ENCODE peak calls at places on chromosomes 2 and 18, in six cellular contexts. G, W, E, J, D and L are unnamed samples.
A peak's percentile ranks its signal among the peaks of the same experiment; 100 is the strongest.

GRCh38 chr2:189115126-189115525 is 64.4 kb downstream of the COL5A2 start:
- DNase-seq in G (no peak), W (no peak), E (no peak), J (no peak), D (peak; percentile 38), L (peak; percentile 57)

GRCh38 chr18:38256366-38256765 is 690.8 kb upstream of the CELF4 start:
- DNase-seq in G (no peak), W (peak; percentile 11), E (no peak), J (no peak), D (no peak), L (no peak)

GRCh38 chr18:3675446-3675845 is 225.5 kb downstream of the TGIF1 start:
- DNase-seq in G (no peak), W (peak; percentile 59), E (no peak), J (no peak), D (peak; percentile 43), L (peak; percentile 63)

GRCh38 chr2:133352719-133353118 is 215.5 kb downstream of the NCKAP5 start:
- DNase-seq in G (no peak), W (no peak), E (no peak), J (no peak), D (no peak), L (no peak)

GRCh38 chr18:48732767-48733424 is 194.1 kb downstream of the CTIF start:
- DNase-seq in G (no peak), W (peak; percentile 60), E (no peak), J (no peak), D (no peak), L (no peak)

GRCh38 chr2:162925595-162925994 is 87.0 kb upstream of the KCNH7 start:
- DNase-seq in G (no peak), W (peak; percentile 70), E (no peak), J (no peak), D (no peak), L (no peak)

GRCh38 chr18:40867452-40867851 is 1087.6 kb upstream of the PIK3C3 start:
- DNase-seq in G (no peak), W (peak; percentile 93), E (no peak), J (no peak), D (peak; percentile 90), L (peak; percentile 46)

GRCh38 chr2:375947-376307 is 88.0 kb upstream of the ALKAL2 start:
- DNase-seq in G (no peak), W (no peak), E (no peak), J (no peak), D (no peak), L (no peak)

GRCh38 chr2:196404276-196404675 is 232.9 kb upstream of the STK17B start:
- DNase-seq in G (no peak), W (no peak), E (no peak), J (no peak), D (no peak), L (no peak)

GRCh38 chr18:23943104-23943503 is 71.5 kb upstream of the TTC39C start:
- DNase-seq in G (no peak), W (no peak), E (no peak), J (no peak), D (no peak), L (no peak)